ENCODE peak calls at places on chromosomes 7 and 10, in eight cellular contexts. One of them, this sample, is unnamed.

GRCh38 chr7:104650991-104651680 is 322.7 kb downstream of the LHFPL3 start:
- DNase-seq in AG09309: no peak
- DNase-seq in foreskin fibroblast: no peak
- DNase-seq in Calu3: no peak
- DNase-seq in psoas muscle: no peak
- DNase-seq in heart left ventricle: no peak
- DNase-seq in hepatocyte: no peak
- DNase-seq in GM13976: no peak
- DNase-seq in this sample: no peak

GRCh38 chr7:33590902-33591301 is 314.4 kb upstream of the BMPER start:
- DNase-seq in GM13976: no peak
- DNase-seq in Calu3: no peak
- DNase-seq in heart left ventricle: no peak
- DNase-seq in psoas muscle: no peak
- DNase-seq in AG09309: no peak
- DNase-seq in hepatocyte: no peak
- DNase-seq in foreskin fibroblast: peak
- DNase-seq in this sample: no peak

GRCh38 chr7:137661634-137662033 is 185.1 kb downstream of the DGKI start:
- DNase-seq in AG09309: no peak
- DNase-seq in heart left ventricle: no peak
- DNase-seq in foreskin fibroblast: no peak
- DNase-seq in psoas muscle: no peak
- DNase-seq in hepatocyte: no peak
- DNase-seq in GM13976: no peak
- DNase-seq in Calu3: no peak
- DNase-seq in this sample: no peak

GRCh38 chr7:138549082-138549481 is 89.0 kb downstream of the TRIM24 start:
- DNase-seq in Calu3: no peak
- DNase-seq in GM13976: no peak
- DNase-seq in foreskin fibroblast: no peak
- DNase-seq in heart left ventricle: no peak
- DNase-seq in AG09309: no peak
- DNase-seq in hepatocyte: no peak
- DNase-seq in psoas muscle: no peak
- DNase-seq in this sample: no peak

GRCh38 chr7:73582664-73583202 is 4.4 kb upstream of the TBL2 start:
- DNase-seq in heart left ventricle: no peak
- DNase-seq in Calu3: no peak
- DNase-seq in psoas muscle: no peak
- DNase-seq in AG09309: no peak
- DNase-seq in GM13976: no peak
- DNase-seq in foreskin fibroblast: no peak
- DNase-seq in hepatocyte: no peak
- DNase-seq in this sample: no peak

GRCh38 chr10:130232361-130233360 is 96.5 kb downstream of the GLRX3 start:
- DNase-seq in psoas muscle: no peak
- DNase-seq in hepatocyte: no peak
- DNase-seq in heart left ventricle: no peak
- DNase-seq in AG09309: no peak
- DNase-seq in Calu3: no peak
- DNase-seq in GM13976: no peak
- DNase-seq in foreskin fibroblast: no peak
- DNase-seq in this sample: no peak

GRCh38 chr10:43955002-43955596 is 306.4 kb upstream of the ZNF32 start:
- DNase-seq in foreskin fibroblast: no peak
- DNase-seq in Calu3: no peak
- DNase-seq in psoas muscle: no peak
- DNase-seq in heart left ventricle: no peak
- DNase-seq in GM13976: no peak
- DNase-seq in AG09309: no peak
- DNase-seq in hepatocyte: no peak
- DNase-seq in this sample: no peak

GRCh38 chr10:95327367-95327766 is 36.6 kb upstream of the PDLIM1 start:
- DNase-seq in GM13976: no peak
- DNase-seq in hepatocyte: peak
- DNase-seq in heart left ventricle: peak
- DNase-seq in psoas muscle: peak
- DNase-seq in foreskin fibroblast: peak
- DNase-seq in AG09309: no peak
- DNase-seq in Calu3: no peak
- DNase-seq in this sample: no peak

GRCh38 chr10:117075064-117075463 is 63.0 kb downstream of the VAX1 start:
- DNase-seq in GM13976: no peak
- DNase-seq in heart left ventricle: no peak
- DNase-seq in hepatocyte: peak
- DNase-seq in psoas muscle: no peak
- DNase-seq in AG09309: no peak
- DNase-seq in foreskin fibroblast: peak
- DNase-seq in Calu3: no peak
- DNase-seq in this sample: no peak

GRCh38 chr10:72015868-72016267 is 51.7 kb downstream of the CHST3 start:
- DNase-seq in foreskin fibroblast: no peak
- DNase-seq in hepatocyte: no peak
- DNase-seq in psoas muscle: no peak
- DNase-seq in GM13976: no peak
- DNase-seq in heart left ventricle: no peak
- DNase-seq in Calu3: no peak
- DNase-seq in AG09309: no peak
- DNase-seq in this sample: no peak

GRCh38 chr7:13903997-13904396 is 85.5 kb downstream of the ETV1 start:
- DNase-seq in GM13976: no peak
- DNase-seq in heart left ventricle: no peak
- DNase-seq in Calu3: no peak
- DNase-seq in foreskin fibroblast: peak
- DNase-seq in psoas muscle: no peak
- DNase-seq in AG09309: peak
- DNase-seq in hepatocyte: no peak
- DNase-seq in this sample: no peak

GRCh38 chr10:48606530-48607355 is 1.9 kb upstream of the ARHGAP22 start:
- DNase-seq in AG09309: peak
- DNase-seq in GM13976: no peak
- DNase-seq in Calu3: peak
- DNase-seq in hepatocyte: no peak
- DNase-seq in foreskin fibroblast: peak
- DNase-seq in heart left ventricle: no peak
- DNase-seq in psoas muscle: peak
- DNase-seq in this sample: no peak

GRCh38 chr10:32995751-32996150 is 37.7 kb upstream of the ITGB1 start:
- DNase-seq in foreskin fibroblast: no peak
- DNase-seq in hepatocyte: no peak
- DNase-seq in heart left ventricle: no peak
- DNase-seq in Calu3: no peak
- DNase-seq in psoas muscle: no peak
- DNase-seq in GM13976: no peak
- DNase-seq in AG09309: no peak
- DNase-seq in this sample: no peak

GRCh38 chr10:55410415-55410885 is 609.4 kb upstream of the PCDH15 start:
- DNase-seq in foreskin fibroblast: no peak
- DNase-seq in GM13976: no peak
- DNase-seq in AG09309: no peak
- DNase-seq in hepatocyte: peak
- DNase-seq in Calu3: peak
- DNase-seq in heart left ventricle: peak
- DNase-seq in psoas muscle: peak
- DNase-seq in this sample: no peak

GRCh38 chr10:73232887-73233286 is 14.2 kb downstream of the DNAJC9 start:
- DNase-seq in foreskin fibroblast: no peak
- DNase-seq in Calu3: no peak
- DNase-seq in hepatocyte: no peak
- DNase-seq in heart left ventricle: no peak
- DNase-seq in AG09309: no peak
- DNase-seq in psoas muscle: no peak
- DNase-seq in GM13976: no peak
- DNase-seq in this sample: no peak

GRCh38 chr7:66557214-66558200 is 71.2 kb upstream of the KCTD7 start:
- DNase-seq in foreskin fibroblast: peak
- DNase-seq in heart left ventricle: peak
- DNase-seq in AG09309: no peak
- DNase-seq in psoas muscle: peak
- DNase-seq in Calu3: peak
- DNase-seq in hepatocyte: peak
- DNase-seq in GM13976: peak
- DNase-seq in this sample: peak

GRCh38 chr10:124688889-124689670 is 55.1 kb downstream of the FAM53B start:
- DNase-seq in heart left ventricle: no peak
- DNase-seq in Calu3: no peak
- DNase-seq in GM13976: peak
- DNase-seq in AG09309: no peak
- DNase-seq in hepatocyte: no peak
- DNase-seq in foreskin fibroblast: no peak
- DNase-seq in psoas muscle: no peak
- DNase-seq in this sample: no peak

GRCh38 chr7:100565133-100565571 is 8.5 kb downstream of the SAP25 start:
- DNase-seq in AG09309: no peak
- DNase-seq in GM13976: no peak
- DNase-seq in foreskin fibroblast: no peak
- DNase-seq in psoas muscle: no peak
- DNase-seq in hepatocyte: no peak
- DNase-seq in heart left ventricle: no peak
- DNase-seq in Calu3: no peak
- DNase-seq in this sample: no peak

GRCh38 chr7:2870471-2870941 is 26.4 kb upstream of the GNA12 start:
- DNase-seq in heart left ventricle: peak
- DNase-seq in AG09309: no peak
- DNase-seq in Calu3: peak
- DNase-seq in psoas muscle: peak
- DNase-seq in GM13976: peak
- DNase-seq in foreskin fibroblast: peak
- DNase-seq in hepatocyte: peak
- DNase-seq in this sample: no peak

GRCh38 chr10:34116220-34116623 is 698.9 kb downstream of the PARD3 start:
- DNase-seq in psoas muscle: no peak
- DNase-seq in foreskin fibroblast: no peak
- DNase-seq in heart left ventricle: no peak
- DNase-seq in GM13976: no peak
- DNase-seq in Calu3: no peak
- DNase-seq in hepatocyte: peak
- DNase-seq in AG09309: no peak
- DNase-seq in this sample: no peak
- TF ChIP-seq CTCF in psoas muscle: no peak
- TF ChIP-seq CTCF in foreskin fibroblast: no peak
- TF ChIP-seq CTCF in heart left ventricle: no peak
- TF ChIP-seq CTCF in GM13976: no peak
- TF ChIP-seq CTCF in Calu3: no peak
- TF ChIP-seq CTCF in hepatocyte: peak
- TF ChIP-seq CTCF in AG09309: no peak
- TF ChIP-seq CTCF in this sample: no peak

GRCh38 chr10:114501650-114502049 is 97.3 kb upstream of the AFAP1L2 start:
- DNase-seq in heart left ventricle: no peak
- DNase-seq in psoas muscle: no peak
- DNase-seq in Calu3: no peak
- DNase-seq in GM13976: no peak
- DNase-seq in foreskin fibroblast: no peak
- DNase-seq in hepatocyte: no peak
- DNase-seq in AG09309: no peak
- DNase-seq in this sample: no peak
- TF ChIP-seq CTCF in heart left ventricle: no peak
- TF ChIP-seq CTCF in psoas muscle: no peak
- TF ChIP-seq CTCF in Calu3: no peak
- TF ChIP-seq CTCF in GM13976: no peak
- TF ChIP-seq CTCF in foreskin fibroblast: no peak
- TF ChIP-seq CTCF in hepatocyte: no peak
- TF ChIP-seq CTCF in AG09309: no peak
- TF ChIP-seq CTCF in this sample: no peak

DNA sequence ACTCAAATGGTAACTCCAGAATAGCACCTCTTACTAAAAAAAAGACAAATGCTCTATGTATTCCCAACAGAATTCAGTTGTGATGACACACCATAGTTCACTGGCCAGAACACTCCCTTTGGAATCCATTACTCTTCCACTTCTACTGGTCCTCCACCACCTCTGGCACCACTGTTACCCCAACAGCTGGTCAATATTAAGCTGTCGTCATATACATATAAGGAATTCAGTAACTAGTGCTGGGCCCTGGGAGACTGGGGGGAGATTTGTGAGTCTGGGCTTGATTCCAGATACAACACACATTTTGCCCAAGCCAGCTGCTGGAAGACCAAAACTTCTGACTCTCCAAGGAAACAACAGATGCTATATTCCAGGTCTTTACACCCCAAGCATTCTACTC is 26.0 kb upstream of the ITGA8 start:
- DNase-seq in Calu3: no peak
- DNase-seq in heart left ventricle: peak
- DNase-seq in psoas muscle: no peak
- DNase-seq in GM13976: no peak
- DNase-seq in AG09309: no peak
- DNase-seq in hepatocyte: peak
- DNase-seq in foreskin fibroblast: peak
- DNase-seq in this sample: no peak
- TF ChIP-seq CTCF in Calu3: no peak
- TF ChIP-seq CTCF in heart left ventricle: no peak
- TF ChIP-seq CTCF in psoas muscle: no peak
- TF ChIP-seq CTCF in GM13976: no peak
- TF ChIP-seq CTCF in AG09309: no peak
- TF ChIP-seq CTCF in hepatocyte: no peak
- TF ChIP-seq CTCF in foreskin fibroblast: no peak
- TF ChIP-seq CTCF in this sample: no peak

GRCh38 chr10:531541-531940 is 157.9 kb downstream of the DIP2C start:
- DNase-seq in psoas muscle: no peak
- DNase-seq in GM13976: no peak
- DNase-seq in Calu3: no peak
- DNase-seq in foreskin fibroblast: no peak
- DNase-seq in heart left ventricle: no peak
- DNase-seq in hepatocyte: no peak
- DNase-seq in AG09309: no peak
- DNase-seq in this sample: no peak

GRCh38 chr10:530717-531116 is 158.8 kb downstream of the DIP2C start:
- DNase-seq in Calu3: no peak
- DNase-seq in heart left ventricle: no peak
- DNase-seq in psoas muscle: no peak
- DNase-seq in AG09309: no peak
- DNase-seq in foreskin fibroblast: no peak
- DNase-seq in hepatocyte: no peak
- DNase-seq in GM13976: no peak
- DNase-seq in this sample: no peak

GRCh38 chr10:527416-527815 is 162.1 kb downstream of the DIP2C start:
- DNase-seq in Calu3: no peak
- DNase-seq in psoas muscle: no peak
- DNase-seq in foreskin fibroblast: peak
- DNase-seq in AG09309: peak
- DNase-seq in hepatocyte: no peak
- DNase-seq in GM13976: no peak
- DNase-seq in heart left ventricle: no peak
- DNase-seq in this sample: no peak

GRCh38 chr10:528173-529165 is 161.0 kb downstream of the DIP2C start:
- DNase-seq in hepatocyte: no peak
- DNase-seq in GM13976: no peak
- DNase-seq in psoas muscle: no peak
- DNase-seq in foreskin fibroblast: no peak
- DNase-seq in AG09309: no peak
- DNase-seq in Calu3: no peak
- DNase-seq in heart left ventricle: no peak
- DNase-seq in this sample: no peak

DNA sequence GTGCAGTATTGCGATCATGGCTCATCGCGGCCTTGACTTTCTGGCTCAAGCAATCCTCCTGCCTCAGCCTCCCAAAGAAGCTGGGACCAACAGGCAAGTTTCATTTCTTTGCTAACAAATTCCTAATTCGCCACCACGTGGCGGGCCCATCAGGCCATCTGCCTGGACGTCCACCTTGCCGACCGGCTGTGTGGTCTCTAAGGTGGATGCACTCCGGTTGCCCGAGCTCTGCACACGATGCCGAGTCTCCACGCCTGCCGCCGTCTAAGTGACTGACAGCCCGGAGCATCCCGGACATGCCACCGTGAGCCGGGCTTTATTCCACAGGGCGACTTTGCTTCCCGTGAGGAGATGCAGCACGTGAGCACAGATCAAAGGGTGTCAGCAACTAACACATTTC is 159.6 kb downstream of the DIP2C start:
- DNase-seq in GM13976: no peak
- DNase-seq in foreskin fibroblast: no peak
- DNase-seq in heart left ventricle: no peak
- DNase-seq in AG09309: no peak
- DNase-seq in Calu3: no peak
- DNase-seq in hepatocyte: no peak
- DNase-seq in psoas muscle: no peak
- DNase-seq in this sample: no peak
- TF ChIP-seq CTCF in GM13976: no peak
- TF ChIP-seq CTCF in foreskin fibroblast: no peak
- TF ChIP-seq CTCF in heart left ventricle: no peak
- TF ChIP-seq CTCF in AG09309: no peak
- TF ChIP-seq CTCF in Calu3: no peak
- TF ChIP-seq CTCF in hepatocyte: no peak
- TF ChIP-seq CTCF in psoas muscle: no peak
- TF ChIP-seq CTCF in this sample: no peak